ENCODE peak calls at places on chromosomes 1 and 21, in four cellular contexts. C is amniotic stem cell, D is iPS DF 6.9, O is HTR-8/SVneo. I is an unnamed sample.

GRCh38 chr1:244361764-244362473 is 89.8 kb downstream of the ADSS2 start:
- DNase-seq in O (peak), D (no peak), C (peak), I (no peak)

GRCh38 chr1:201903135-201903534 is 14.4 kb downstream of the SHISA4 start:
- DNase-seq in C (no peak), O (no peak), D (no peak), I (no peak)

GRCh38 chr1:215566556-215567490 is at the start of gene KCTD3:
- DNase-seq in C (peak), O (peak), D (no peak), I (no peak)

GRCh38 chr1:5926686-5927435 is 65.4 kb downstream of the NPHP4 start:
- DNase-seq in O (no peak), C (no peak), D (no peak), I (peak)

GRCh38 chr1:9238134-9238533 is 3.6 kb downstream of the H6PD start:
- DNase-seq in D (no peak), C (no peak), O (no peak), I (no peak)

GRCh38 chr1:39214021-39214713 is 9.7 kb downstream of the MACF1 start:
- DNase-seq in C (no peak), O (no peak), D (no peak), I (no peak)

GRCh38 chr1:153572569-153573015 is 6.9 kb upstream of the S100A2 start:
- DNase-seq in D (no peak), C (peak), O (peak), I (no peak)

GRCh38 chr1:27348861-27349783 is 7.3 kb downstream of the SYTL1 start:
- DNase-seq in O (peak), C (no peak), D (no peak), I (peak)

GRCh38 chr1:20439282-20439681 is 46.7 kb downstream of the CAMK2N1 start:
- DNase-seq in D (no peak), O (no peak), C (no peak), I (no peak)

GRCh38 chr1:178037510-178038253 is 56.2 kb upstream of the RASAL2 start:
- DNase-seq in D (peak), O (peak), C (no peak), I (peak)

GRCh38 chr1:192756314-192756713 is 52.5 kb upstream of the RGS2 start:
- DNase-seq in D (no peak), C (no peak), O (no peak), I (no peak)

GRCh38 chr1:36224537-36225297 is 474 bp downstream of the THRAP3 start:
- DNase-seq in D (no peak), O (peak), C (peak), I (peak)

GRCh38 chr1:181430015-181430657 is 53.2 kb upstream of the CACNA1E start:
- DNase-seq in D (no peak), C (no peak), O (no peak), I (no peak)

GRCh38 chr21:44710294-44710665 is 1.1 kb downstream of the TSPEAR start:
- DNase-seq in O (no peak), C (no peak), D (no peak), I (no peak)

GRCh38 chr1:245091818-245092637 is 62.8 kb upstream of the KIF26B start:
- DNase-seq in C (peak), D (no peak), O (peak), I (peak)

GRCh38 chr1:6822530-6823359 is 37.5 kb downstream of the CAMTA1 start:
- DNase-seq in D (no peak), C (no peak), O (no peak), I (no peak)

GRCh38 chr1:219554109-219554508 is 58.8 kb downstream of the ZC3H11B start:
- DNase-seq in D (no peak), O (no peak), C (no peak), I (no peak)

GRCh38 chr1:55716610-55717009 is 501.4 kb upstream of the USP24 start:
- DNase-seq in D (no peak), C (no peak), O (no peak), I (no peak)

GRCh38 chr1:100075773-100076172 is 57.0 kb downstream of the SASS6 start:
- DNase-seq in D (no peak), O (no peak), C (no peak), I (no peak)

GRCh38 chr1:202037706-202038296 is 27.4 kb downstream of the ELF3 start:
- DNase-seq in D (no peak), O (no peak), C (no peak), I (no peak)

GRCh38 chr1:10965621-10966226 is 46.7 kb upstream of the TARDBP start:
- DNase-seq in D (no peak), C (no peak), O (no peak), I (no peak)

GRCh38 chr1:226945106-226945857 is 5.2 kb downstream of the COQ8A start:
- DNase-seq in D (no peak), O (no peak), C (no peak), I (no peak)